ENCODE peak calls at places on chromosomes 7 and 10, in nine cellular contexts. One of them, this sample, is unnamed.

GRCh38 chr10:98078774-98079173 is 48.4 kb upstream of the CRTAC1 start:
- DNase-seq in T-cell: no peak
- DNase-seq in hippocampal formation: no peak
- DNase-seq in activated T-cell treated with anti-CD3 and anti-CD28 coated beads for 1 hour: no peak
- DNase-seq in D341Med: no peak
- DNase-seq in amygdala: no peak
- DNase-seq in HCT116: no peak
- DNase-seq in AG08396: no peak
- DNase-seq in HS-5: no peak
- DNase-seq in this sample: no peak

GRCh38 chr10:78768882-78769281 is 299.9 kb upstream of the ZMIZ1 start:
- DNase-seq in T-cell: no peak
- DNase-seq in hippocampal formation: no peak
- DNase-seq in activated T-cell treated with anti-CD3 and anti-CD28 coated beads for 1 hour: no peak
- DNase-seq in D341Med: no peak
- DNase-seq in amygdala: no peak
- DNase-seq in HCT116: no peak
- DNase-seq in AG08396: no peak
- DNase-seq in HS-5: no peak
- DNase-seq in this sample: no peak

GRCh38 chr10:130997267-130998045 is 314.1 kb downstream of the TCERG1L start:
- DNase-seq in T-cell: no peak
- DNase-seq in hippocampal formation: no peak
- DNase-seq in activated T-cell treated with anti-CD3 and anti-CD28 coated beads for 1 hour: no peak
- DNase-seq in D341Med: no peak
- DNase-seq in amygdala: no peak
- DNase-seq in HCT116: no peak
- DNase-seq in AG08396: no peak
- DNase-seq in HS-5: no peak
- DNase-seq in this sample: no peak

GRCh38 chr10:48533951-48534720 is 70.7 kb downstream of the ARHGAP22 start:
- DNase-seq in T-cell: no peak
- DNase-seq in hippocampal formation: peak; percentile 36
- DNase-seq in activated T-cell treated with anti-CD3 and anti-CD28 coated beads for 1 hour: no peak
- DNase-seq in D341Med: no peak
- DNase-seq in amygdala: no peak
- DNase-seq in HCT116: no peak
- DNase-seq in AG08396: peak; percentile 59
- DNase-seq in HS-5: no peak
- DNase-seq in this sample: no peak

GRCh38 chr7:138317044-138317596 is 142.9 kb upstream of the TRIM24 start:
- DNase-seq in T-cell: no peak
- DNase-seq in hippocampal formation: no peak
- DNase-seq in activated T-cell treated with anti-CD3 and anti-CD28 coated beads for 1 hour: no peak
- DNase-seq in D341Med: no peak
- DNase-seq in amygdala: no peak
- DNase-seq in HCT116: no peak
- DNase-seq in AG08396: no peak
- DNase-seq in HS-5: no peak
- DNase-seq in this sample: no peak

GRCh38 chr7:28919510-28919909 is 38.6 kb downstream of the TRIL start:
- DNase-seq in T-cell: no peak
- DNase-seq in hippocampal formation: no peak
- DNase-seq in activated T-cell treated with anti-CD3 and anti-CD28 coated beads for 1 hour: no peak
- DNase-seq in D341Med: no peak
- DNase-seq in amygdala: no peak
- DNase-seq in HCT116: no peak
- DNase-seq in AG08396: no peak
- DNase-seq in HS-5: no peak
- DNase-seq in this sample: no peak

GRCh38 chr7:282621-283020 is 7.3 kb upstream of the FOXL3 start:
- DNase-seq in T-cell: no peak
- DNase-seq in hippocampal formation: no peak
- DNase-seq in activated T-cell treated with anti-CD3 and anti-CD28 coated beads for 1 hour: no peak
- DNase-seq in D341Med: peak; percentile 29
- DNase-seq in amygdala: no peak
- DNase-seq in HCT116: no peak
- DNase-seq in AG08396: no peak
- DNase-seq in HS-5: no peak
- DNase-seq in this sample: no peak

GRCh38 chr7:101944611-101945010 is 127.2 kb downstream of the CUX1 start:
- DNase-seq in T-cell: no peak
- DNase-seq in hippocampal formation: no peak
- DNase-seq in activated T-cell treated with anti-CD3 and anti-CD28 coated beads for 1 hour: no peak
- DNase-seq in D341Med: no peak
- DNase-seq in amygdala: no peak
- DNase-seq in HCT116: no peak
- DNase-seq in AG08396: no peak
- DNase-seq in HS-5: no peak
- DNase-seq in this sample: no peak

GRCh38 chr7:28263622-28264266 is 83.1 kb upstream of the JAZF1 start:
- DNase-seq in T-cell: no peak
- DNase-seq in hippocampal formation: no peak
- DNase-seq in activated T-cell treated with anti-CD3 and anti-CD28 coated beads for 1 hour: no peak
- DNase-seq in D341Med: no peak
- DNase-seq in amygdala: no peak
- DNase-seq in HCT116: no peak
- DNase-seq in AG08396: no peak
- DNase-seq in HS-5: no peak
- DNase-seq in this sample: no peak

GRCh38 chr10:124990671-124991625 is 49.0 kb downstream of the ZRANB1 start:
- DNase-seq in T-cell: no peak
- DNase-seq in hippocampal formation: no peak
- DNase-seq in activated T-cell treated with anti-CD3 and anti-CD28 coated beads for 1 hour: no peak
- DNase-seq in D341Med: no peak
- DNase-seq in amygdala: no peak
- DNase-seq in HCT116: no peak
- DNase-seq in AG08396: no peak
- DNase-seq in HS-5: no peak
- DNase-seq in this sample: no peak

GRCh38 chr7:150686030-150686626 is 622 bp downstream of the GIMAP2 start:
- DNase-seq in T-cell: no peak
- DNase-seq in hippocampal formation: no peak
- DNase-seq in activated T-cell treated with anti-CD3 and anti-CD28 coated beads for 1 hour: no peak
- DNase-seq in D341Med: no peak
- DNase-seq in amygdala: no peak
- DNase-seq in HCT116: no peak
- DNase-seq in AG08396: no peak
- DNase-seq in HS-5: no peak
- DNase-seq in this sample: no peak

GRCh38 chr7:27153526-27153925 is 1.1 kb upstream of the HOXA3 start:
- DNase-seq in T-cell: no peak
- DNase-seq in hippocampal formation: no peak
- DNase-seq in activated T-cell treated with anti-CD3 and anti-CD28 coated beads for 1 hour: no peak
- DNase-seq in D341Med: no peak
- DNase-seq in amygdala: no peak
- DNase-seq in HCT116: no peak
- DNase-seq in AG08396: no peak
- DNase-seq in HS-5: no peak
- DNase-seq in this sample: no peak

This sample was measured in SW 1271.